ENCODE peak calls at places on chromosomes 11 and 22, in nine cellular contexts. H, F, L, O, C, N, Z, J and W are unnamed samples.

GRCh38 chr22:22180738-22181514 is 63.7 kb upstream of the VPREB1 start:
- DNase-seq in H (no peak), F (no peak), L (no peak), O (no peak), C (no peak), N (no peak), Z (no peak), J (no peak), W (no peak)

GRCh38 chr11:27193434-27194225 is 153.0 kb downstream of the BBOX1 start:
- DNase-seq in H (no peak), F (no peak), L (no peak), O (no peak), C (no peak), N (no peak), Z (no peak), J (no peak), W (no peak)

GRCh38 chr22:48835857-48836672 is 991.6 kb downstream of the BRD1 start:
- DNase-seq in H (no peak), F (no peak), L (no peak), O (no peak), C (no peak), N (no peak), Z (no peak), J (no peak), W (no peak)

GRCh38 chr11:77092382-77092781 is 10.3 kb upstream of the OMP start:
- DNase-seq in H (no peak), F (no peak), L (no peak), O (no peak), C (no peak), N (no peak), Z (peak), J (no peak), W (no peak)

GRCh38 chr11:124917115-124917637 is 1.9 kb upstream of the HEPN1 start:
- DNase-seq in H (no peak), F (no peak), L (no peak), O (no peak), C (peak), N (no peak), Z (no peak), J (peak), W (no peak)

GRCh38 chr22:36461665-36462474 is 19.6 kb downstream of the TXN2 start:
- DNase-seq in H (no peak), F (no peak), L (peak), O (peak), C (peak), N (peak), Z (peak), J (peak), W (peak)

GRCh38 chr22:37214431-37215025 is 2.3 kb upstream of the SSTR3 start:
- DNase-seq in H (no peak), F (no peak), L (no peak), O (no peak), C (no peak), N (no peak), Z (peak), J (no peak), W (no peak)

GRCh38 chr11:2445948-2446551 is 1.2 kb downstream of the KCNQ1 start:
- DNase-seq in H (no peak), F (peak), L (no peak), O (no peak), C (no peak), N (no peak), Z (no peak), J (no peak), W (no peak)

GRCh38 chr22:22834783-22835182 is 52.8 kb upstream of the IGLL5 start:
- DNase-seq in H (no peak), F (no peak), L (no peak), O (no peak), C (no peak), N (no peak), Z (no peak), J (no peak), W (no peak)

GRCh38 chr22:36743591-36744412 is 32.1 kb downstream of the IFT27 start:
- DNase-seq in H (no peak), F (no peak), L (no peak), O (no peak), C (no peak), N (no peak), Z (peak), J (no peak), W (no peak)

GRCh38 chr11:492416-493226 is 14.4 kb downstream of the RNH1 start:
- DNase-seq in H (no peak), F (no peak), L (no peak), O (no peak), C (no peak), N (no peak), Z (no peak), J (no peak), W (no peak)

GRCh38 chr22:42714308-42714707 is 6.4 kb downstream of the A4GALT start:
- DNase-seq in H (no peak), F (no peak), L (no peak), O (no peak), C (peak), N (no peak), Z (no peak), J (no peak), W (no peak)

GRCh38 chr11:117945047-117945820 is 16.0 kb upstream of the TMPRSS13 start:
- DNase-seq in H (no peak), F (peak), L (no peak), O (no peak), C (no peak), N (no peak), Z (no peak), J (no peak), W (no peak)

GRCh38 chr22:42188808-42189447 is 58.3 kb upstream of the CYP2D6 start:
- DNase-seq in H (no peak), F (no peak), L (peak), O (no peak), C (no peak), N (no peak), Z (no peak), J (peak), W (no peak)

GRCh38 chr11:19160839-19161238 is 40.9 kb downstream of the CSRP3 start:
- DNase-seq in H (no peak), F (no peak), L (no peak), O (no peak), C (peak), N (no peak), Z (no peak), J (no peak), W (peak)

GRCh38 chr22:19134176-19134831 is 3.2 kb downstream of the TSSK2 start:
- DNase-seq in H (no peak), F (no peak), L (no peak), O (no peak), C (no peak), N (no peak), Z (no peak), J (no peak), W (no peak)

GRCh38 chr11:119940401-119940976 is 197.4 kb downstream of the TRIM29 start:
- DNase-seq in H (no peak), F (no peak), L (no peak), O (no peak), C (no peak), N (no peak), Z (no peak), J (no peak), W (no peak)

GRCh38 chr11:119937412-119937811 is 200.5 kb downstream of the TRIM29 start:
- DNase-seq in H (no peak), F (no peak), L (no peak), O (no peak), C (no peak), N (no peak), Z (no peak), J (no peak), W (no peak)

GRCh38 chr11:119942583-119943338 is 195.2 kb downstream of the TRIM29 start:
- DNase-seq in H (no peak), F (no peak), L (no peak), O (no peak), C (peak), N (no peak), Z (no peak), J (peak), W (no peak)

GRCh38 chr11:119942021-119942420 is 195.9 kb downstream of the TRIM29 start:
- DNase-seq in H (no peak), F (no peak), L (no peak), O (no peak), C (no peak), N (no peak), Z (no peak), J (no peak), W (no peak)
- TF ChIP-seq CTCF in H (no peak), F (no peak), L (peak), O (no peak), C (no peak), N (no peak), Z (no peak), J (peak), W (peak)

DNA sequence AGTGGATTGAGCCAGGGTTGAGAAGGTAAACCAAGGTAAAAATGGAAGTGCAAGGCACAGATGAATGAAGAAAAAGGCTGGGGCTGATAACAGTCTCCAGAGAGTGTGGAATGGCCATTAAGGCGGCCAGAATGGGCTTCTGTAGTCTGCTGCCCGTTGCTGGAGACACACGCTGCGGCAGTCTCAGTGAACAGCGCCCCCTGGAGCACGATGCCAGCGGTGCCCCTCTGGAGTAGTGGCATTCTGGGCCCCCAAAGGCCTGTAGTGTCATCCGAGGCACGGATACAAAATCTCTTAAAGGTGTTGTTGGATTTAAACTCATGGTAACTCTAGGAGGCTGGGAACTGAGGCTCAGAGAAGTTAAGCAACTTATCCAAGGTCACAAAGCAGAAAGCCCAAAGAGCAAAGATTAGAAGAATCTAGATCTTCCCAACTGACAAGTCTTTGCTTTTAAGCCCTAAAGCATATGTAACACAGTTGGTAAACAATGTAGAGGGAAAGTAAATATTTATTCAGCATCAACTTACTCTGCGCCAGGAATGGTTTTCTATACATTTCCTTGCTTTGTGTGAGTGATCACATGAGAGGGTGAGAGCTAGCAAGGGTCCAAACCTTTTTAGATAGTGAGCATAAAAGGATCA is 18.2 kb downstream of the KCNJ1 start:
- DNase-seq in H (peak), F (peak), L (no peak), O (peak), C (peak), N (no peak), Z (no peak), J (peak), W (no peak)
- TF ChIP-seq CTCF in H (peak), F (peak), L (peak), O (peak), C (peak), N (peak), Z (peak), J (peak), W (peak)

GRCh38 chr11:85589373-85589772 is 37.8 kb downstream of the DLG2 start:
- DNase-seq in H (no peak), F (no peak), L (peak), O (no peak), C (no peak), N (no peak), Z (no peak), J (no peak), W (peak)

GRCh38 chr11:85596886-85597285 is 30.3 kb downstream of the DLG2 start:
- DNase-seq in H (no peak), F (no peak), L (no peak), O (no peak), C (no peak), N (no peak), Z (no peak), J (no peak), W (no peak)

GRCh38 chr11:85595285-85595884 is 31.8 kb downstream of the DLG2 start:
- DNase-seq in H (no peak), F (no peak), L (peak), O (no peak), C (peak), N (no peak), Z (no peak), J (peak), W (no peak)

DNA sequence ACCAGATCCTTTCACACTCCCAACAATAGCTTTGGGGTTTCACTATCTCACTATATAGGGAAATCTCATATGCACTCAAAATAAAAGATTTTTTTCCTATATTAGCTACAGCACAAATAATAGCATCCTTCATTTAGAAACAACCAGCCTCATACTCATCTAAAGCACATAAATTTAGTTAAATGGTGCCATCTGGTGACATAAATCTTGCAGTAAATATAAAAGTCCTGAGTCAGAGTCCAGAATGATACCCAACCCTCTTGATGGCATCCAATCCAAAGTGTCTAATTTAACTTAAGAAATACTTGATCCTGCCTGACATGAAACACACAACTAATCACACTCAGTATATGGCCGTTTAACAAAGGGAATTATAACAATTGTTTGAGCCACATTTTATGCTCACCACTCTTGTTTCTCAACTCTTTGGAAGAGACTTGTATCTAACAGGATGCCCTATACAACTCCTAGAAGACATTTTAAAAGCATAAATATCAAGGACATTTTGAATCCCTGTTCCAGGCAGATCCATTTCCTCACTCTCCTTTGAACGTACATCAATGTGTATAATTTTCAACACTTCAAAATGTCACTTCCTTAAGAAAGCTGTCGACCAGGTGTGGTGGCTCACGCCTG is 36.2 kb downstream of the DLG2 start:
- DNase-seq in H (no peak), F (no peak), L (peak), O (peak), C (peak), N (no peak), Z (no peak), J (peak), W (peak)
- TF ChIP-seq CTCF in H (no peak), F (no peak), L (peak), O (peak), C (no peak), N (no peak), Z (no peak), J (peak), W (peak)

GRCh38 chr11:72352859-72353551 is 81.3 kb downstream of the CLPB start:
- DNase-seq in H (no peak), F (no peak), L (peak), O (peak), C (peak), N (peak), Z (no peak), J (peak), W (no peak)
- TF ChIP-seq CTCF in H (no peak), F (no peak), L (peak), O (peak), C (peak), N (peak), Z (no peak), J (peak), W (peak)

DNA sequence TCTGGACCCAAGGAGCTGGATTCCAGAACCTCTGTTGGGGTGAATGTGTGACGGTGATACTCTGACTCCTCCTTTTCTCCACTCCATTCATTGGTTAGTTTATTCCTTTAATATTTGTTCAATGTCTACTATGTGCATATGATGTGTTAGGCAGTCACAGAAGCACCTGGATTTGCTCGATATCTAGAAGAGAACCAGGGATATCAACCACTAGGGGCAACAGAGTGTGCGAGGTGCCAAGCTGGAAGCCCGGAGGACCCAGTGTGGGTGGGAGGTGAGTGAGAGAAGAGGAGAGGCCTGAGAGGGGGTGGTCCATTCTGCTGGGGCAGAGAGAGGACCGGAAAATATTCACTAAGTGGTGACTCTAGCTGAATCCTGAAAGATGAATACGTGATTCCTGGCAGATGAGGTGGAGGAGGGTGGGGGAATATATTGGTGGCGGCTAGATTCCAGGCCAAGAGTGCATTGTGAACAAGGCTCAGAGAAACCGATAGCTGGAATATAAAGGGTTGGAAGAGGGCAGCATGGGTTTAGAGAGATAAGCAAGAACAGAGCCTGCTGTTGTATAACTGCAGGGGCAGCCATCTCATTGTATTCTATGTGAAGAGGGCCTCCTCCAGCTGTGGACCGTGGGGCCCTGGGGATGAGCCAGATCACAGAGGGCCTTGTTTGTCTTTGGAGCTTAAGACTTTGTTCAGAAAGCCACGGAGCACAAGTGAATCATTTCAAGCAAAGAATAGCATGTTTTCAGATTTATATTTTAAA is 6.9 kb upstream of the TIMP3 start:
- DNase-seq in H (no peak), F (no peak), L (no peak), O (no peak), C (no peak), N (no peak), Z (no peak), J (peak), W (no peak)
- TF ChIP-seq CTCF in H (no peak), F (no peak), L (peak), O (peak), C (peak), N (no peak), Z (no peak), J (peak), W (peak)

GRCh38 chr11:44753965-44754645 is 27.3 kb downstream of the TSPAN18 start:
- DNase-seq in H (no peak), F (no peak), L (peak), O (no peak), C (no peak), N (no peak), Z (peak), J (no peak), W (no peak)

GRCh38 chr11:44754876-44755552 is 28.3 kb downstream of the TSPAN18 start:
- DNase-seq in H (no peak), F (no peak), L (no peak), O (no peak), C (no peak), N (no peak), Z (peak), J (no peak), W (no peak)

GRCh38 chr11:44752727-44753126 is 26.0 kb downstream of the TSPAN18 start:
- DNase-seq in H (no peak), F (no peak), L (no peak), O (no peak), C (no peak), N (no peak), Z (no peak), J (no peak), W (no peak)

GRCh38 chr11:44758996-44759395 is 32.2 kb downstream of the TSPAN18 start:
- DNase-seq in H (no peak), F (no peak), L (no peak), O (no peak), C (no peak), N (no peak), Z (peak), J (no peak), W (no peak)

GRCh38 chr11:44755553-44756505 is 29.1 kb downstream of the TSPAN18 start:
- DNase-seq in H (no peak), F (no peak), L (no peak), O (no peak), C (no peak), N (peak), Z (peak), J (no peak), W (no peak)
- TF ChIP-seq CTCF in H (no peak), F (no peak), L (no peak), O (no peak), C (no peak), N (no peak), Z (no peak), J (no peak), W (no peak)